ENCODE peak calls at places on chromosomes 11 and 22, in four cellular contexts. T is GM12878, V is H1, J is HepG2. Z is an unnamed sample. For H3K36me3, the result is how much of the 10 kb centered on the place peaks cover.

GRCh38 chr11:62713343-62713742 is 5.9 kb downstream of the GNG3 start:
- DNase-seq in J (no peak), V (no peak), T (no peak), Z (no peak)

GRCh38 chr22:36356708-36357694 is 30.8 kb downstream of the MYH9 start:
- DNase-seq in J (no peak), V (no peak), T (no peak), Z (no peak)

GRCh38 chr11:44398266-44399045 is 88.5 kb upstream of the ALX4 start:
- DNase-seq in V (no peak), T (no peak), J (no peak), Z (no peak)

GRCh38 chr11:72233056-72233772 is 8.6 kb downstream of the INPPL1 start:
- DNase-seq in V (no peak), T (no peak), J (no peak), Z (no peak)

GRCh38 chr22:27876684-27877083 is 42.4 kb downstream of the PITPNB start:
- DNase-seq in T (no peak), J (no peak), V (no peak), Z (no peak)

GRCh38 chr11:119169272-119169719 is 771 bp downstream of the NLRX1 start:
- DNase-seq in J (peak), T (no peak), V (peak), Z (peak)

GRCh38 chr11:14746857-14747256 is 103.3 kb downstream of the PDE3B start:
- DNase-seq in T (no peak), J (no peak), V (no peak), Z (no peak)

GRCh38 chr11:12213920-12214319 is 103.5 kb downstream of the MICAL2 start:
- DNase-seq in T (no peak), J (no peak), V (no peak), Z (peak)

GRCh38 chr11:30344085-30344484 is 21.2 kb downstream of the ARL14EP start:
- DNase-seq in J (no peak), V (no peak), T (peak), Z (no peak)

GRCh38 chr11:107018902-107019493 is 722 bp upstream of the GUCY1A2 start:
- DNase-seq in T (no peak), J (peak), V (no peak), Z (peak)

GRCh38 chr11:3659595-3660515 is 11.3 kb downstream of the CHRNA10 start:
- DNase-seq in J (no peak), T (no peak), V (no peak), Z (no peak)

GRCh38 chr11:17571431-17572358 is 24.6 kb downstream of the OTOG start:
- DNase-seq in V (no peak), J (no peak), T (no peak), Z (no peak)

GRCh38 chr11:45208135-45208534 is 61.7 kb downstream of the PRDM11 start:
- DNase-seq in T (no peak), J (no peak), V (no peak), Z (no peak)

GRCh38 chr22:48188211-48188845 is 1425.9 kb downstream of the TBC1D22A start:
- DNase-seq in V (no peak), T (no peak), J (no peak), Z (peak)

GRCh38 chr11:123251656-123252344 is 56.8 kb upstream of the CLMP start:
- DNase-seq in T (no peak), V (no peak), J (no peak), Z (no peak)

GRCh38 chr11:134861490-134862107 is 449.6 kb upstream of the B3GAT1 start:
- DNase-seq in J (no peak), T (no peak), V (no peak), Z (no peak)

GRCh38 chr11:10803676-10804075 is 5.0 kb downstream of the EIF4G2 start:
- DNase-seq in T (no peak), J (no peak), V (no peak), Z (no peak)

GRCh38 chr11:10806206-10806605 is 2.5 kb downstream of the EIF4G2 start:
- DNase-seq in V (no peak), J (no peak), T (no peak), Z (no peak)

GRCh38 chr11:10807629-10808552 is 835 bp downstream of the EIF4G2 start:
- DNase-seq in J (peak), V (no peak), T (no peak), Z (no peak)

GRCh38 chr11:10808553-10809372 is at the start of gene EIF4G2:
- DNase-seq in V (peak), T (peak), J (peak), Z (peak)

DNA sequence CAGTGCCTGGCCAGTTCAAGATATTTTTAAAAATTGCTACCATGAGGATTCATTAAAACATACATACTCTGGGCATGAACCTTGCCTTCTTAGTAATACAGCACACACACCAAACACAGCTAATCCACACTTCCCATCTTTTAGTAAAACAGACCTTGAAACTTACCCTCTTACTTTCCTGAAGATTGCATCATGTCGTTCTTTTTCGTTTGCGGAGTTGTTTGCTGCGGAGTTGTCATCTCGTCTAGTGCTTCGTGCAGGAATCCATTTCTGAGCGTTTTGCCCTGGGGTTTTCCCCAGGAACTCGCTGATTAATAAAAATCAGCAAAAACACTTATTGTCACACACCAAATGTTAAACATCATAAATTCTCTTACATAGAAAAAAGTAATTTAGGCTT is 3.0 kb downstream of the EIF4G2 start:
- DNase-seq in V (no peak), J (no peak), T (no peak), Z (no peak)
- H3K36me3 ChIP-seq in V (half or more), J (half or more), T (under half), Z (half or more)

GRCh38 chr11:66789097-66789890 is 53.9 kb upstream of the RCE1 start:
- DNase-seq in V (no peak), J (peak), T (no peak), Z (no peak)
- TF ChIP-seq YY1 in V (no peak), J (no peak), T (no peak), Z (no peak)

GRCh38 chr11:125201525-125202121 is 37.1 kb downstream of the PKNOX2 start:
- DNase-seq in T (no peak), J (peak), V (no peak), Z (no peak)
- TF ChIP-seq SUZ12 in T (no peak), J (no peak), V (no peak), Z (no peak)

DNA sequence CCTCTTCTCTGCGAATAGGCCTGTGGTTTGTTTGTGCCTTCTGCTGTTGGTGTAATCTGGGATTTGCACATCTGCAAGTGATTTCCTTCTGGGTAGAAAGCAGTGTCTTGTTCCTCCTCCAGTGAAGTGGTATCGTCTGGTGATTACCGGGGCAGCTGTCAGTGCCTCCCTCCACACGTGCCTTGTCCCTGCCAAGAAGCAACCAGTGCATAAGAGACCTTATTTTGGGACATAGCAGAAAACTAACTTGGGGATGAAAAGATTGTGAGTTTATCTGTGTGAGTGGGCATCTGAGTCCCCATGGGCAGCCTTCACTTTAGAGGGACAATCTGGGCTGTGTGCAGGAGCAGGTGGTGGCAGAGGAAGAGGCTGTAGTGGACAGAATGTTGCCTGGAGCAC is 71.5 kb upstream of the SORL1-AS1 start:
- DNase-seq in T (no peak), J (no peak), V (no peak), Z (no peak)
- H3K36me3 ChIP-seq in T (under half), J (half or more), V (under half), Z (under half)

GRCh38 chr11:86460461-86461404 is 86.0 kb downstream of the CCDC81 start:
- DNase-seq in J (no peak), V (no peak), T (no peak), Z (no peak)

GRCh38 chr11:86459002-86459385 is 84.3 kb downstream of the CCDC81 start:
- DNase-seq in T (no peak), J (no peak), V (no peak), Z (no peak)

GRCh38 chr11:86458294-86459001 is 83.8 kb downstream of the CCDC81 start:
- DNase-seq in V (no peak), T (no peak), J (no peak), Z (no peak)

GRCh38 chr11:86461892-86462291 is 87.2 kb downstream of the CCDC81 start:
- DNase-seq in J (no peak), V (no peak), T (no peak), Z (no peak)

GRCh38 chr11:86459682-86460460 is 85.2 kb downstream of the CCDC81 start:
- DNase-seq in T (no peak), V (peak), J (peak), Z (peak)
- TF ChIP-seq YY1 in T (no peak), V (no peak), J (no peak), Z (no peak)

DNA sequence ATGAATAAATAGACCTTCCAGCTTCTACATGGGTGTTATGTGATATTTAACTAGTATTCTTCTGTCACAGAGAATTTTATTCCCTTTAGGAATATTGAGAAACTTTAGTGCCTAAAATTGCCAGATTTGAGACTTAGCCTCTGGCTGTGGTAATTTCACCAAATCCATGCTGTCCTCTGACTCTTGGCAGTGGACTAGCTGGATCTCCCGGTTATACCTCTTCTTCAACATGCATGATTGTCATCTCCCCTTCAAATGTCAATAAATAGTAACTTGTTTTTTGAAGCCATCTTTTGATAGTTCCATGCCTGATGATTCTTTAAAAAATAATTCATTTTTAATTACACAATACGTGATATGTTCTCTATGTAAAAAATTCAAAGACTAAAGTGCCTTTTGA is 8.4 kb downstream of the AQP11 start:
- DNase-seq in T (no peak), J (no peak), V (no peak), Z (no peak)
- TF ChIP-seq SUZ12 in T (no peak), J (no peak), V (no peak), Z (no peak)

DNA sequence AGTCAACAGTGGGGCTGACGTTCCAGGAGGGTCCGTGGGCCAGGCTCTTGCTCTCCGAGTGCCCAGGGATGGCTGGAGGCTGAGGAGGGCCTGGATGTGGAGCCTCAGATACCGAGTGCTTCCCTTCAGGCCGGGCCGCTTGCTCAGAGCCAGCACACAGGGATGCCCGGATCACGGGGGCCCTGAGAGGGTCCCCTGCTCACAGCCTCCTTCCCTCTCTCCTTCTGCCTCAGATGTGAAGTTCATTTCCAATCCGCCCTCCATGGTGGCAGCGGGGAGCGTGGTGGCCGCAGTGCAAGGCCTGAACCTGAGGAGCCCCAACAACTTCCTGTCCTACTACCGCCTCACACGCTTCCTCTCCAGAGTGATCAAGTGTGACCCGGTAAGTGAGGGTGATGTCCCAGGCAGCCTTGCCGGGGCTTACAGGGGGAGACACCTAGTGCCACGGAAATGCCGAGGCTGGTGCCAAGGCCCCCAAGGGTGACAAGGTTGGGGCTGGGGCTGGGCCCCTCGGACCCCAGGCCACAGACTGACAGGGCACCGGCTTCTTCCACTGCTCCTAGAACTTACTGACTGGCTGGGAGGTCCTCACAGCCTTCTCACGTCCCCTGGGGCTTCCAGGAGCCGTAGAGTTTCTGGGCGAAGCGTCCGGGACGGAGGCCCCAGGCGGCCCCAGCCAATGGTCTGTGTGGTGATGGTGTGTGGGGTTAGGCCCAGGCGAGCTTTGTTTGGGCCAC is 7.0 kb downstream of the CCND1 start:
- DNase-seq in V (no peak), J (no peak), T (no peak), Z (no peak)
- H3K36me3 ChIP-seq in V (half or more), J (half or more), T (under half), Z (half or more)

Z was measured in NT2/D1.